ENCODE peak calls at places on chromosome 16, in six cellular contexts. M is hepatocyte, Q is OCI-LY7, H is GM23248, D is HCT116, G is SK-N-SH. E is an unnamed sample. For H3K4me1, the result is how much of the 10 kb centered on the place peaks cover.

GRCh38 chr16:47018223-47018891 is 44.9 kb upstream of the DNAJA2 start:
- DNase-seq in M (peak), Q (peak), H (peak), D (peak), G (peak), E (peak)

GRCh38 chr16:62018301-62019060 is 17.8 kb downstream of the CDH8 start:
- DNase-seq in M (no peak), Q (no peak), H (no peak), D (no peak), G (no peak), E (peak)

GRCh38 chr16:29024280-29024679 is 39.4 kb downstream of the LAT start:
- DNase-seq in M (no peak), Q (no peak), H (no peak), D (no peak), G (no peak), E (no peak)

GRCh38 chr16:4521971-4522623 is 16.5 kb downstream of the CDIP1 start:
- DNase-seq in M (peak), Q (no peak), H (no peak), D (no peak), G (peak), E (peak)

GRCh38 chr16:735982-736453 is 4.8 kb downstream of the CIAO3 start:
- DNase-seq in M (no peak), Q (no peak), H (no peak), D (no peak), G (no peak), E (no peak)

GRCh38 chr16:50797456-50797855 is 55.6 kb downstream of the CYLD start:
- DNase-seq in M (no peak), Q (no peak), H (peak), D (no peak), G (no peak), E (no peak)

GRCh38 chr16:57474671-57475661 is 11.3 kb downstream of the DOK4 start:
- DNase-seq in M (no peak), Q (no peak), H (no peak), D (no peak), G (no peak), E (no peak)

GRCh38 chr16:50153648-50154368 is 702 bp downstream of the TENT4B start:
- DNase-seq in M (no peak), Q (no peak), H (peak), D (no peak), G (peak), E (peak)

GRCh38 chr16:24816688-24817087 is 29.1 kb upstream of the SLC5A11 start:
- DNase-seq in M (no peak), Q (no peak), H (no peak), D (no peak), G (no peak), E (no peak)

GRCh38 chr16:17432902-17433576 is 37.7 kb downstream of the XYLT1 start:
- DNase-seq in M (no peak), Q (no peak), H (peak), D (no peak), G (no peak), E (no peak)

DNA sequence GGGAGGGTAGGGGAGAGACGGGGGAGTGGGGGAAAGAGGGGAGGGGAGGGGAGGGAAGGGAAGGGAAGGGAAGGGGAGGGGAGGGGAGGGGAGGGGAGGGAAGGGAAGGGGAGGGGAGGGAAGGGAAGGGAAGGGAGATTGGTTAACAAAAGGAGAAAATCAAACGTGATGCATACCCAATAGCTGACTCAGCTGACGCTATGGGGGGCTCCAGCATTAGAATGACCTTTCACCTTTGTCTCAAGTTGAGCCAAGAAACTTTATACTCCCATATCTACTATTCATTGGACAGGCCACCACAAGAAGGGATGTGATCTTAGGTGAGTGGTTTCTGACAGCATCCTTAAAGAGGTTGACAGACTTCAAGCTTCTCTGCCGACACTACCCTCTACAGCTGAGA is 432.8 kb upstream of the CDH5 start:
- DNase-seq in M (no peak), Q (no peak), H (no peak), D (no peak), G (no peak), E (no peak)
- H3K4me1 ChIP-seq in M (under half), Q (under half), H (under half), D (under half), G (under half), E (under half)

DNA sequence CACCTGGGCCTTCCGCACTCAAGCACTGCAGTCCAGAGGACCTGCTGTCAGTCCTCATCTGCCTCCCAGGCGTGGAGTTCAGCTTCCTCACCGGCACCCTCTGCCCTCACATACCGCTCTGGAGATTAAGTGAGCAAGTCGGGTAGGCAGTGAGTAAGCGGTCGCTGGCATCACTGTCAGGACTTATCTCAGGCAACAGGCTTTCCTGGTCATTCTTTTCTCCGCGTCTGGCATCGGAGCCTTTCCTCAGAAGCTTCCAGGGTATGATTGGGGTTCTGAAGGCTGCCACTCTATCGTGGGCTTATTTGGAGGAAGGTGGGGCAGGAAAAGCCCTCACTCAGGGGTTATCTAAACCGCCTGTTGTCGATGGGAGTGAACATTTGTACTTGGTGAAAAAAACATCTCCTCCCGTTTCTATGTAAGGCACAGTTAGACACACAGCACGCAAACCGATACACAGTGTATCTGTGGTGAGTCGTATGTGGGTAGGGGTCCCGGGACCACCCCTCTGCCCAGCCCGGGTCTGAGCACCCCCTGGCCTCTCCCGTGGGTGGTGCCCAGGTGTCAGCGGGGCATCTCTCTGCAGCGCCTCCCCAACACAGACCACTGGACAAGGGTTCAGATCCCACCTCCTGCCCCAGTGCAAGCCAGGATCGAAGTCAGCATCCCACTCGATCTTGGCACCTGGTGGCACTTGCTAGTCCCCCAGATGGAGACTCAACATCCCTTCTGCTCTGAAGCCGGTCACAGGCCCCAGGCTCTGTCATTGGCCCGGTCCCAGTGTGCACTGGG is 92.5 kb upstream of the PLCG2 start:
- DNase-seq in M (peak), Q (no peak), H (no peak), D (no peak), G (no peak), E (no peak)
- TF ChIP-seq EZH2phosphoT487 in M (no peak), Q (no peak), H (no peak), D (no peak), G (no peak), E (no peak)

GRCh38 chr16:14500791-14501190 is 129.3 kb downstream of the PARN start:
- DNase-seq in M (no peak), Q (no peak), H (peak), D (no peak), G (no peak), E (no peak)
- H3K4me1 ChIP-seq in M (under half), Q (under half), H (under half), D (half or more), G (under half), E (half or more)

GRCh38 chr16:12228607-12229499 is 252.3 kb downstream of the SNX29 start:
- DNase-seq in M (peak), Q (peak), H (peak), D (peak), G (peak), E (peak)
- TF ChIP-seq EZH2phosphoT487 in M (no peak), Q (no peak), H (no peak), D (no peak), G (no peak), E (no peak)

GRCh38 chr16:54173489-54173888 is 113.1 kb downstream of the IRX3 start:
- DNase-seq in M (no peak), Q (no peak), H (no peak), D (no peak), G (no peak), E (no peak)
- H3K4me1 ChIP-seq in M (under half), Q (under half), H (under half), D (under half), G (under half), E (under half)